ENCODE peak calls at places on chromosomes 2 and 18, in seven cellular contexts. I is NCI-H524, Z is ELR, F is amygdala, U is NCI-H345, W is WTC11, C is T-helper 9 cell. Y is an unnamed sample.

GRCh38 chr2:198296665-198297308 is 492.4 kb downstream of the PLCL1 start:
- DNase-seq in I (peak; percentile 63), Z (peak; percentile 57), F (no peak), U (peak; percentile 69), W (peak; percentile 63), C (peak; percentile 42), Y (peak; percentile 69)

GRCh38 chr2:170771049-170771937 is 1.1 kb downstream of the ERICH2 start:
- DNase-seq in I (peak; percentile 53), Z (peak; percentile 29), F (no peak), U (peak; percentile 53), W (peak; percentile 61), C (no peak), Y (peak; percentile 63)

GRCh38 chr2:218691234-218691633 is 19.3 kb downstream of the STK36 start:
- DNase-seq in I (no peak), Z (peak; percentile 29), F (no peak), U (no peak), W (no peak), C (no peak), Y (no peak)

GRCh38 chr2:47569658-47570398 is 166.9 kb downstream of the MSH2 start:
- DNase-seq in I (peak; percentile 15), Z (peak; percentile 19), F (no peak), U (peak; percentile 38), W (peak; percentile 47), C (no peak), Y (peak; percentile 66)

GRCh38 chr2:189601043-189601442 is 20.5 kb upstream of the SLC40A1 start:
- DNase-seq in I (no peak), Z (peak; percentile 69), F (no peak), U (no peak), W (no peak), C (no peak), Y (peak; percentile 2)

GRCh38 chr2:204665244-204665643 is 120.0 kb downstream of the PARD3B start:
- DNase-seq in I (no peak), Z (peak; percentile 82), F (no peak), U (no peak), W (no peak), C (no peak), Y (no peak)

GRCh38 chr2:234467289-234467688 is 29.6 kb downstream of the ARL4C start:
- DNase-seq in I (no peak), Z (peak; percentile 86), F (no peak), U (no peak), W (no peak), C (no peak), Y (no peak)

GRCh38 chr2:3105814-3106569 is 271.6 kb downstream of the EIPR1 start:
- DNase-seq in I (no peak), Z (no peak), F (no peak), U (no peak), W (no peak), C (no peak), Y (no peak)

GRCh38 chr2:101580528-101580927 is 105.6 kb upstream of the RFX8 start:
- DNase-seq in I (no peak), Z (no peak), F (no peak), U (no peak), W (no peak), C (no peak), Y (no peak)

GRCh38 chr2:176126929-176127768 is 2.4 kb upstream of the HOXD8 start:
- DNase-seq in I (no peak), Z (peak; percentile 74), F (no peak), U (peak; percentile 73), W (peak; percentile 69), C (peak; percentile 75), Y (peak; percentile 47)

GRCh38 chr2:52765735-52766134 is 1001.9 kb upstream of the CHAC2 start:
- DNase-seq in I (no peak), Z (no peak), F (no peak), U (no peak), W (no peak), C (no peak), Y (no peak)

GRCh38 chr2:190486037-190486623 is 48.4 kb downstream of the NEMP2 start:
- DNase-seq in I (no peak), Z (no peak), F (no peak), U (no peak), W (no peak), C (no peak), Y (no peak)

GRCh38 chr2:64487256-64488049 is 33.5 kb downstream of the LGALSL start:
- DNase-seq in I (no peak), Z (no peak), F (no peak), U (no peak), W (no peak), C (no peak), Y (peak; percentile 55)

GRCh38 chr18:46510386-46510785 is 146.6 kb downstream of the LOXHD1 start:
- DNase-seq in I (no peak), Z (no peak), F (no peak), U (no peak), W (no peak), C (no peak), Y (no peak)

GRCh38 chr2:11921030-11921583 is 174.7 kb downstream of the LPIN1 start:
- DNase-seq in I (no peak), Z (no peak), F (no peak), U (no peak), W (no peak), C (no peak), Y (no peak)